ENCODE peak calls at places on chromosomes 1 and 21, in five cellular contexts. Q, X, Y, D and C are unnamed samples.

GRCh38 chr1:187928288-187928687 is 1099.5 kb downstream of the PLA2G4A start:
- DNase-seq in Q (no peak), Y (no peak), X (peak; percentile 56), D (no peak), C (no peak)

GRCh38 chr1:183911285-183911684 is 106.4 kb downstream of the RGL1 start:
- DNase-seq in D (peak; percentile 76), Y (no peak), X (no peak), Q (no peak), C (no peak)

GRCh38 chr1:18505666-18506065 is 24.9 kb downstream of the KLHDC7A start:
- DNase-seq in D (no peak), X (no peak), Y (no peak), Q (no peak), C (no peak)

GRCh38 chr1:205766038-205766437 is 9.2 kb downstream of the RAB29 start:
- DNase-seq in X (peak; percentile 23), D (no peak), Y (no peak), Q (no peak), C (no peak)

GRCh38 chr1:228157381-228158126 is 7.8 kb downstream of the GJC2 start:
- DNase-seq in D (no peak), Y (no peak), Q (peak; percentile 73), X (no peak), C (no peak)

GRCh38 chr1:164765557-164765956 is 206.6 kb downstream of the PBX1 start:
- DNase-seq in D (no peak), Q (no peak), Y (peak; percentile 58), X (peak; percentile 82), C (no peak)

GRCh38 chr1:109307363-109308021 is 681 bp upstream of the MYBPHL start:
- DNase-seq in Q (no peak), Y (no peak), X (no peak), D (peak; percentile 71), C (peak; percentile 49)

GRCh38 chr21:43953028-43953427 is 59.1 kb upstream of the TRAPPC10 start:
- DNase-seq in Q (no peak), Y (no peak), X (no peak), D (no peak), C (no peak)

GRCh38 chr1:170241266-170241851 is 95.6 kb downstream of the NTMT2 start:
- DNase-seq in Y (no peak), D (no peak), X (peak; percentile 26), Q (no peak), C (no peak)

GRCh38 chr1:227002531-227003049 is 62.5 kb downstream of the COQ8A start:
- DNase-seq in Y (no peak), X (no peak), D (no peak), Q (no peak), C (no peak)

GRCh38 chr1:165912638-165913037 is 85.2 kb downstream of the UCK2 start:
- DNase-seq in D (peak; percentile 35), X (no peak), Q (no peak), Y (no peak), C (no peak)

GRCh38 chr1:212461916-212462660 is 29.4 kb downstream of the NENF start:
- DNase-seq in Q (no peak), Y (no peak), X (no peak), D (no peak), C (no peak)

GRCh38 chr1:37940299-37940947 is 6.4 kb downstream of the INPP5B start:
- DNase-seq in D (no peak), Q (no peak), X (no peak), Y (no peak), C (no peak)

GRCh38 chr1:224819861-224820260 is 109.6 kb upstream of the DNAH14 start:
- DNase-seq in Q (no peak), D (no peak), X (no peak), Y (no peak), C (no peak)

GRCh38 chr1:20847619-20848080 is 60.5 kb upstream of the HP1BP3 start:
- DNase-seq in Y (peak; percentile 26), Q (no peak), D (no peak), X (peak; percentile 60), C (no peak)

GRCh38 chr1:109632671-109633346 is 13.2 kb downstream of the AMPD2 start:
- DNase-seq in Y (no peak), D (no peak), Q (peak; percentile 77), X (no peak), C (peak; percentile 27)

GRCh38 chr1:32142446-32143301 is 34.8 kb downstream of the KPNA6 start:
- DNase-seq in Y (peak; percentile 52), D (no peak), Q (no peak), X (peak; percentile 85), C (no peak)

GRCh38 chr1:200625381-200625824 is 4.9 kb upstream of the KIF14 start:
- DNase-seq in D (no peak), X (no peak), Y (no peak), Q (no peak), C (no peak)

GRCh38 chr1:53125122-53125521 is 17.3 kb downstream of the SLC1A7 start:
- DNase-seq in D (no peak), Y (no peak), X (no peak), Q (peak; percentile 17), C (no peak)

GRCh38 chr1:32920833-32921232 is 19.6 kb upstream of the TMEM54 start:
- DNase-seq in D (no peak), Y (no peak), Q (no peak), X (no peak), C (no peak)

GRCh38 chr1:83583351-83584014 is 415.4 kb downstream of the TTLL7 start:
- DNase-seq in Q (no peak), Y (no peak), D (no peak), X (no peak), C (no peak)

GRCh38 chr1:95582191-95582590 is 348.2 kb downstream of the RWDD3 start:
- DNase-seq in Y (no peak), X (no peak), D (no peak), Q (no peak), C (no peak)

GRCh38 chr21:46264046-46264689 is 21.2 kb downstream of the MCM3AP start:
- DNase-seq in X (no peak), Q (no peak), Y (no peak), D (no peak), C (no peak)

GRCh38 chr1:5444365-5444890 is 547.8 kb downstream of the NPHP4 start:
- DNase-seq in Y (no peak), Q (no peak), D (peak; percentile 12), X (no peak), C (no peak)

GRCh38 chr1:27669876-27670275 is 2.1 kb downstream of the IFI6 start:
- DNase-seq in X (no peak), D (no peak), Q (no peak), Y (no peak), C (no peak)

GRCh38 chr1:229854620-229855019 is 212.4 kb upstream of the GALNT2 start:
- DNase-seq in D (no peak), X (no peak), Q (no peak), Y (no peak), C (no peak)

GRCh38 chr1:30692948-30693301 is 30.5 kb downstream of the MATN1 start:
- DNase-seq in D (no peak), X (no peak), Q (no peak), Y (no peak), C (no peak)

GRCh38 chr21:18070392-18070791 is 174.2 kb upstream of the CHODL start:
- DNase-seq in D (no peak), Y (no peak), Q (no peak), X (no peak), C (no peak)

GRCh38 chr1:24294228-24294672 is 24.9 kb upstream of the GRHL3 start:
- DNase-seq in D (no peak), X (peak; percentile 97), Q (peak; percentile 41), Y (peak; percentile 93), C (no peak)
- TF ChIP-seq CTCF in D (no peak), X (no peak), Q (no peak), Y (no peak), C (no peak)

DNA sequence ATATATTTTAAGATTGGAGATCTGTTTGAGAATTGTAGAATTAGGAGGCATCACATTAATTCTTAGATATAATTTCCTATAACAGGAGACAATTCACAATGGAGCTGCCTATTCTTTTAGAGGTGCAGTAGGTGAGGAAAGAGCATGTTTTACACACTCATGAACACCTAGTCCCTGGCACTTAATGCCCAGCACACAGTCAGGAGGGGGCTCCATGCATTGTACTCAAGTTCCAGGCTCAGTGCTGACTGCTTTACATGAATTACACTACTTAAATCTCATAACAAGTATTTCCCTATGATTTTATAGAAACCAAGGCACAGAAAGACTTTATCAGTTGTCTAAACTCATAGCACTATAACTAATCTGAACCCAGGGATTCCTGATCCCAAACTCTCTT is 360 bp upstream of the GBP3 start:
- DNase-seq in D (no peak), Y (no peak), X (no peak), Q (no peak), C (no peak)
- H3K4me3 ChIP-seq in D (no peak overlapping the region), Y (peak overlapping the region; percentile 31), X (peak overlapping the region; percentile 76), Q (peak overlapping the region; percentile 95), C (no peak overlapping the region)

GRCh38 chr1:241503444-241503843 is 16.1 kb downstream of the FH start:
- DNase-seq in D (no peak), Q (no peak), X (no peak), Y (no peak), C (no peak)

DNA sequence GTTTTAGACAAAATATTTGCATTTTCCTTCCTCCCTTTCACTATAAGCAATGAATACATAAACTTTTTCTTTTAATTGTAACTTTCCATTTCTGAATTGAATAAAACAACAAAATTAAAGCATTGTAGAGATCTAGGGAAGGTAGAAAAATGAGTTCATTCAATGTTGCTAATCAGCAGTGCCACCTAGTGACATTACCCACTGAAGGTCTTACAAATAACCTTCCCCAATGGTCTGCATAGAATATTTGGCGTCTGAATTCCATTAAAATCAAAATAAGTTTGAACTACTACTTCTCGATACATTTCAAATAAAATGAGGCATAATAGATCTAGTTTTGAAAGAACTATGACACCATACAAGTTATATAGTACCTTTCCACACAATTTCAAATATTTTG is 19.6 kb downstream of the FH start:
- DNase-seq in Q (no peak), D (peak; percentile 12), Y (peak; percentile 16), X (peak; percentile 71), C (no peak)
- TF ChIP-seq CTCF in Q (peak; percentile 10), D (peak; percentile 81), Y (peak; percentile 61), X (peak; percentile 63), C (no peak)

GRCh38 chr1:40059292-40059959 is 18.9 kb downstream of the CAP1 start:
- DNase-seq in D (peak; percentile 78), X (peak; percentile 88), Y (no peak), Q (no peak), C (no peak)
- H3K4me3 ChIP-seq in D (peak overlapping the region; percentile 54), X (no peak overlapping the region), Y (no peak overlapping the region), Q (no peak overlapping the region), C (no peak overlapping the region)